ENCODE peak calls at places on chromosome 9, in seven cellular contexts. M is SK-N-SH, R is fibroblast of the aortic adventitia, Z is H1, S is brain microvascular endothelial cell, J is psoas muscle, O is fibroblast of pulmonary artery. I is an unnamed sample.

GRCh38 chr9:8188720-8189407 is 389.3 kb upstream of the DMAC1 start:
- DNase-seq in Z (no peak), O (no peak), M (peak), J (no peak), S (no peak), R (no peak), I (peak)

GRCh38 chr9:69874301-69875060 is 53.9 kb downstream of the CFAP95 start:
- DNase-seq in R (peak), M (peak), S (no peak), Z (no peak), O (peak), J (no peak), I (peak)

GRCh38 chr9:88425538-88425950 is 37.3 kb downstream of the SPIN1 start:
- DNase-seq in S (no peak), R (peak), Z (no peak), M (no peak), J (no peak), O (peak), I (peak)

GRCh38 chr9:33506626-33507370 is 17.3 kb upstream of the ANKRD18B start:
- DNase-seq in S (peak), R (peak), M (no peak), Z (no peak), O (peak), J (no peak), I (peak)

GRCh38 chr9:91741529-91741928 is 208.5 kb downstream of the ROR2 start:
- DNase-seq in O (peak), R (peak), Z (no peak), S (peak), M (no peak), J (no peak), I (peak)

GRCh38 chr9:111804636-111805035 is 9.9 kb upstream of the SHOC1 start:
- DNase-seq in Z (no peak), R (no peak), M (no peak), J (no peak), O (peak), S (no peak), I (no peak)

GRCh38 chr9:36191290-36191645 is 547 bp downstream of the CLTA start:
- DNase-seq in R (peak), Z (no peak), M (no peak), S (no peak), O (no peak), J (peak), I (no peak)

GRCh38 chr9:129881547-129882324 is 46.5 kb downstream of the USP20 start:
- DNase-seq in J (no peak), O (no peak), R (no peak), Z (no peak), M (peak), S (no peak), I (no peak)

GRCh38 chr9:71733176-71733575 is 35.1 kb downstream of the CEMIP2 start:
- DNase-seq in M (no peak), J (no peak), Z (no peak), R (no peak), S (no peak), O (no peak), I (peak)

GRCh38 chr9:36136894-36137391 is 410 bp downstream of the GLIPR2 start:
- DNase-seq in S (no peak), R (no peak), Z (peak), O (no peak), J (no peak), M (peak), I (no peak)

GRCh38 chr9:120654278-120654677 is 60.0 kb downstream of the MEGF9 start:
- DNase-seq in S (no peak), O (peak), Z (no peak), R (no peak), J (no peak), M (no peak), I (peak)

GRCh38 chr9:35628389-35628991 is 10.3 kb upstream of the CD72 start:
- DNase-seq in S (no peak), J (no peak), M (no peak), O (no peak), R (no peak), Z (no peak), I (no peak)

GRCh38 chr9:104896131-104896530 is 31.8 kb downstream of the ABCA1 start:
- DNase-seq in R (no peak), S (no peak), O (no peak), Z (no peak), J (no peak), M (no peak), I (no peak)

GRCh38 chr9:85155380-85155779 is 485.9 kb downstream of the NTRK2 start:
- DNase-seq in J (no peak), R (no peak), O (no peak), M (no peak), S (no peak), Z (no peak), I (peak)

GRCh38 chr9:129640086-129640870 is 1.7 kb downstream of the ASB6 start:
- DNase-seq in O (peak), M (peak), R (peak), Z (no peak), S (no peak), J (no peak), I (peak)

GRCh38 chr9:100324594-100325200 is 28.0 kb downstream of the TEX10 start:
- DNase-seq in J (no peak), R (peak), Z (no peak), O (peak), S (no peak), M (peak), I (peak)

GRCh38 chr9:133107961-133108793 is 12.9 kb downstream of the RALGDS start:
- DNase-seq in Z (no peak), R (no peak), M (no peak), O (no peak), J (peak), S (no peak), I (no peak)

GRCh38 chr9:32524558-32525461 is 1.2 kb downstream of the RIGI start:
- DNase-seq in Z (no peak), J (no peak), M (no peak), S (peak), O (peak), R (peak), I (no peak)

GRCh38 chr9:30519756-30520155 is 1864.7 kb upstream of the ACO1 start:
- DNase-seq in Z (no peak), S (peak), J (no peak), M (no peak), R (no peak), O (peak), I (peak)

GRCh38 chr9:5263568-5264218 is 32.5 kb downstream of the INSL4 start:
- DNase-seq in M (no peak), Z (no peak), R (peak), S (peak), J (no peak), O (peak), I (peak)
- TF ChIP-seq CTCF in M (no peak), Z (peak), R (no peak), S (no peak), J (peak), O (peak), I (peak)

GRCh38 chr9:114384836-114385411 is 2.9 kb downstream of the AKNA start:
- DNase-seq in J (no peak), S (no peak), Z (no peak), O (no peak), R (no peak), M (no peak), I (no peak)

GRCh38 chr9:114387678-114388431 is at the start of gene AKNA:
- DNase-seq in J (peak), R (peak), M (no peak), Z (peak), S (peak), O (peak), I (peak)

GRCh38 chr9:114386886-114387677 is 700 bp downstream of the AKNA start:
- DNase-seq in M (no peak), Z (no peak), R (no peak), J (no peak), O (no peak), S (no peak), I (no peak)

GRCh38 chr9:114385412-114386181 is 2.2 kb downstream of the AKNA start:
- DNase-seq in S (peak), Z (no peak), M (no peak), O (peak), R (peak), J (peak), I (peak)

DNA sequence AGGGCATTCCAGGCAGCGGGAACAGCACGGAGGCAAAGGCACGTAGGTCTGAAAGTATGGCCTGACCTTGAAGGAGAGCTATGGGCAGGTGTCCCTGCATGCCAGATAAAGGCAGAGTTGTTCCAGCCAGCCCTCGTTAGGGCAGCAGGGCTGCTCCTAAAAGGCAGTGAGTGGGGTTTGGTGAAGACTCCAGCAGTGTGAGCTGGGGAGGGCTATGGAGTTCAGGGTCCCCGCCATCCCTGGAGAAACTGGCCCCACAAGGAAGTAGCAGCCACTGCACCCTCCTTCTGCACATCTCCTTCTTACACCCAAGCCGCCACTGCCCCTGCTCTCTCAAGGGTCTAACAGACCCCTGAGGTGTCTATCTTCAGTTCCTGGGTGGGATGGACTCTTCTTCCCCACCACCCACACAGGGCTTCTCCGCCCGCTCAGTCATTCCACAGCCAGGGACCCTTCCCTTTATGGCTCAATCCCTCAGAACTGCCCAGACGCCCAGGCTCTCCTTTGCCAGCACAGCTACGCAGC is 1.4 kb downstream of the AKNA start:
- DNase-seq in J (no peak), Z (no peak), M (no peak), O (no peak), S (no peak), R (no peak), I (no peak)
- H3K4me3 ChIP-seq in J (peak), Z (no peak), M (no peak), O (peak), S (peak), R (peak), I (peak)

DNA sequence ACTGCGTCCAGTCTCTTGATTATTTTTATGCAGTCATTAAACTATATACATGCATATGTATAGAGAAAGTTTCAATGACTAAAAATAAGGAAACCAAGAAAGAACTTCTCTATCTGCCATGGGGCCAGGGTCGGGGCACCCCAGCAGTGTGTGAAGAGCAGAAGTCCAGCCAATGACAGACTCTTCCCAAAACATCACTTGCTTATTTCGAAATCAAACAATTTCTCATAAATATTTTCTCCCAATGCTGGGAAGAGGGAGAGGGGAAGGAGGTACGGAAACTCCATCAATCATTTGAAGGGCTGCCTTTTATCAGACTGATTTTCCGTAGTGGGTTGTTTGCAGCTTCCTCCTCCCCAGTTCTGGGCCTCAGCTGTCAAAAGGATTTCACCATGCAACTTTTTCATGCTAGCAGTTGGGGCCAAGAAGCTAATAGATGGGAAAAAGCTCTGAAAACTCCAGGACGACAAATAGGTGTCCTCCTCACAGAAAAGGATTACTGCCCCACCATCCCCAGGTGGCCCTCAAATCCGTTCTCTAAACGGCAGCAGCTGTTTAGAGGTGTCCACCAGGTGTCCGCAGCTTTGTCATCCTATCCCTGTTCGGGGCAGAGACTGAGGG is 617 bp upstream of the FPGS start:
- DNase-seq in S (no peak), M (no peak), O (peak), R (peak), Z (no peak), J (no peak), I (peak)
- TF ChIP-seq CTCF in S (peak), M (peak), O (no peak), R (no peak), Z (peak), J (no peak), I (no peak)

GRCh38 chr9:136203406-136204085 is 1.4 kb downstream of the LHX3 start:
- DNase-seq in M (peak), Z (no peak), J (no peak), R (no peak), O (no peak), S (no peak), I (no peak)

GRCh38 chr9:136202449-136203405 is 2.2 kb downstream of the LHX3 start:
- DNase-seq in R (no peak), J (no peak), M (peak), S (no peak), O (no peak), Z (no peak), I (no peak)

GRCh38 chr9:136204838-136205706 is at the start of gene LHX3:
- DNase-seq in J (no peak), Z (peak), O (peak), S (no peak), M (no peak), R (no peak), I (no peak)

GRCh38 chr9:136205707-136205992 is 722 bp upstream of the LHX3 start:
- DNase-seq in J (no peak), S (no peak), O (no peak), M (no peak), R (no peak), Z (no peak), I (no peak)

GRCh38 chr9:136204086-136204805 is 682 bp downstream of the LHX3 start:
- DNase-seq in S (no peak), M (no peak), O (no peak), J (no peak), R (no peak), Z (no peak), I (no peak)
- H3K4me3 ChIP-seq in S (no peak), M (no peak), O (no peak), J (no peak), R (no peak), Z (no peak), I (no peak)

I was measured in fibroblast of mammary gland.